ENCODE peak calls at places on chromosomes 11 and 22, in six cellular contexts. H is activated CD4-positive, alpha-beta T cell treated with anti-CD3 and anti-CD28 coated beads, Interleukin-2, amount 50 U/mL, for 48 hours; Y is NCI-H1105 treated with DMSO at 0.1 percent for 48 hours; F is MV-4-11; D is cerebellar nuclear complex; N is neural crest cell. W is an unnamed sample.

GRCh38 chr22:43013355-43014061 is 1.4 kb downstream of the PACSIN2 start:
- DNase-seq in H (no peak), Y (no peak), F (no peak), D (no peak), N (no peak), W (peak)

GRCh38 chr11:111112614-111113013 is 132.9 kb upstream of the POU2AF2 start:
- DNase-seq in H (no peak), Y (no peak), F (no peak), D (no peak), N (no peak), W (no peak)

GRCh38 chr11:121132211-121132976 is 31.4 kb downstream of the TECTA start:
- DNase-seq in H (no peak), Y (no peak), F (no peak), D (no peak), N (no peak), W (no peak)

GRCh38 chr11:117535201-117535869 is 207.7 kb downstream of the CEP164 start:
- DNase-seq in H (no peak), Y (peak), F (peak), D (no peak), N (no peak), W (no peak)

GRCh38 chr22:26767351-26767970 is 110.1 kb downstream of the MIAT start:
- DNase-seq in H (no peak), Y (no peak), F (no peak), D (no peak), N (no peak), W (no peak)

GRCh38 chr11:133425245-133425644 is 107.1 kb downstream of the OPCML start:
- DNase-seq in H (no peak), Y (no peak), F (peak), D (no peak), N (no peak), W (no peak)

GRCh38 chr11:63933459-63933858 is 5.3 kb upstream of the NAA40 start:
- DNase-seq in H (no peak), Y (no peak), F (no peak), D (no peak), N (no peak), W (peak)

GRCh38 chr22:49294656-49295464 is 532.8 kb downstream of the BRD1 start:
- DNase-seq in H (no peak), Y (no peak), F (no peak), D (no peak), N (no peak), W (no peak)

GRCh38 chr22:50710886-50711285 is 27.1 kb upstream of the ACR start:
- DNase-seq in H (no peak), Y (no peak), F (no peak), D (no peak), N (no peak), W (no peak)

GRCh38 chr22:17969732-17970131 is 54.6 kb downstream of the MICAL3 start:
- DNase-seq in H (no peak), Y (no peak), F (no peak), D (no peak), N (no peak), W (peak)

GRCh38 chr11:377174-377865 is 8.0 kb downstream of the B4GALNT4 start:
- DNase-seq in H (no peak), Y (no peak), F (no peak), D (no peak), N (no peak), W (no peak)

GRCh38 chr11:77108436-77108835 is 5.8 kb downstream of the OMP start:
- DNase-seq in H (no peak), Y (no peak), F (no peak), D (no peak), N (no peak), W (no peak)